ENCODE peak calls at places on chromosomes 1 and 21, in eight cellular contexts. G, F, B, T, U, V, M and A are unnamed samples. For H3K4me1, the result is how much of the 10 kb centered on the place peaks cover.

GRCh38 chr1:216653001-216653400 is 70.2 kb downstream of the ESRRG start:
- DNase-seq in G (no peak), F (no peak), B (no peak), T (no peak), U (no peak), V (no peak), M (no peak), A (no peak)

GRCh38 chr1:184889902-184890301 is 84.4 kb downstream of the NIBAN1 start:
- DNase-seq in G (no peak), F (no peak), B (no peak), T (no peak), U (no peak), V (no peak), M (no peak), A (no peak)

GRCh38 chr1:176831150-176831549 is 333.4 kb downstream of the ASTN1 start:
- DNase-seq in G (no peak), F (no peak), B (no peak), T (no peak), U (no peak), V (no peak), M (no peak), A (no peak)

GRCh38 chr1:40696294-40696693 is 4.8 kb downstream of the NFYC start:
- DNase-seq in G (no peak), F (no peak), B (no peak), T (no peak), U (no peak), V (no peak), M (no peak), A (no peak)

GRCh38 chr21:38909109-38909508 is 103.4 kb downstream of the ETS2 start:
- DNase-seq in G (no peak), F (no peak), B (no peak), T (no peak), U (peak), V (no peak), M (no peak), A (no peak)

GRCh38 chr1:119702384-119702783 is 9.3 kb upstream of the PHGDH start:
- DNase-seq in G (no peak), F (no peak), B (no peak), T (no peak), U (no peak), V (no peak), M (no peak), A (peak)

GRCh38 chr1:35408925-35409324 is 140.4 kb downstream of the ZMYM4 start:
- DNase-seq in G (no peak), F (no peak), B (no peak), T (no peak), U (no peak), V (no peak), M (no peak), A (no peak)

GRCh38 chr1:160996195-160996594 is 24.8 kb downstream of the F11R start:
- DNase-seq in G (no peak), F (no peak), B (no peak), T (peak), U (peak), V (no peak), M (no peak), A (no peak)

GRCh38 chr1:161099090-161099802 is 1.1 kb downstream of the KLHDC9 start:
- DNase-seq in G (no peak), F (no peak), B (no peak), T (no peak), U (no peak), V (no peak), M (no peak), A (no peak)

DNA sequence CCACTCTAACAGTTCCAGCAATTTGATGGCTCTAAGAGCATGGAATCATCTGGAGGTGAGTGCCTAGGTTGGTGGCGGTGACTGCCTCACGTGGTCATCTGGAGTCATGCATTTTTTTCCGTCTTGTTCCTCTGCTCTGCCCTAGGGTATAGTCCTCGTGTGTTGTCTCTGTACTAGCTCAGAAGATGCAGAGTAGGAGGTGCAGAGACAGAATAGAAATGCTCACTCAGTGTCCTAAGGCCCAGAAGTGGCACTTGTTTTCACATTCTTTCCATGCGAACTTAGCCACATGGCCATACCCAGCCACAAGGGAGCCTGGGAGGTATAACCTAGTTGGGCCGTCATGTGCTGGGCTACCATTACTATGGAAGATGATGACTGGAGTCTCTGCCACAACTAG is 30.3 kb downstream of the DYRK1A start:
- DNase-seq in G (no peak), F (no peak), B (no peak), T (no peak), U (no peak), V (no peak), M (no peak), A (no peak)
- H3K4me1 ChIP-seq in G (under half), F (half or more), B (under half), T (under half), U (under half), V (half or more), M (under half), A (under half)

GRCh38 chr1:61053281-61053711 is 29.1 kb upstream of the NFIA start:
- DNase-seq in G (no peak), F (no peak), B (no peak), T (no peak), U (no peak), V (no peak), M (no peak), A (no peak)
- H3K4me3 ChIP-seq in G (no peak), F (peak), B (peak), T (no peak), U (no peak), V (peak), M (no peak), A (no peak)

GRCh38 chr1:247419326-247419725 is 3.4 kb downstream of the NLRP3 start:
- DNase-seq in G (no peak), F (no peak), B (no peak), T (no peak), U (no peak), V (no peak), M (no peak), A (no peak)
- H3K4me1 ChIP-seq in G (under half), F (under half), B (under half), T (under half), U (under half), V (under half), M (under half), A (under half)

GRCh38 chr1:7785108-7785507 is 1.0 kb downstream of the PER3 start:
- DNase-seq in G (no peak), F (no peak), B (no peak), T (no peak), U (no peak), V (no peak), M (no peak), A (no peak)
- H3K4me3 ChIP-seq in G (peak), F (no peak), B (peak), T (peak), U (no peak), V (no peak), M (no peak), A (no peak)

GRCh38 chr1:28150125-28150780 is 26.2 kb downstream of the PTAFR start:
- DNase-seq in G (no peak), F (no peak), B (no peak), T (no peak), U (no peak), V (no peak), M (no peak), A (no peak)
- H3K4me1 ChIP-seq in G (under half), F (under half), B (under half), T (under half), U (under half), V (under half), M (under half), A (under half)